ENCODE peak calls at places on chromosome 12, in four cellular contexts. One of them, this sample, is unnamed.

GRCh38 chr12:124548854-124549378 is 18.5 kb downstream of the NCOR2 start:
- DNase-seq in HuH-7.5: no peak
- DNase-seq in NCI-H1092: no peak
- DNase-seq in CD8-positive, alpha-beta T cell: no peak
- DNase-seq in this sample: peak; percentile 48

GRCh38 chr12:127290251-127290650 is 976.7 kb upstream of the TMEM132C start:
- DNase-seq in HuH-7.5: no peak
- DNase-seq in NCI-H1092: no peak
- DNase-seq in CD8-positive, alpha-beta T cell: no peak
- DNase-seq in this sample: no peak

GRCh38 chr12:107912421-107913004 is 138.0 kb downstream of the ASCL4 start:
- DNase-seq in HuH-7.5: peak; percentile 30
- DNase-seq in NCI-H1092: no peak
- DNase-seq in CD8-positive, alpha-beta T cell: peak; percentile 8
- DNase-seq in this sample: no peak

GRCh38 chr12:52440821-52441319 is 6.7 kb upstream of the KRT75 start:
- DNase-seq in HuH-7.5: no peak
- DNase-seq in NCI-H1092: no peak
- DNase-seq in CD8-positive, alpha-beta T cell: no peak
- DNase-seq in this sample: no peak

GRCh38 chr12:22408605-22409004 is 74.1 kb upstream of the ST8SIA1 start:
- DNase-seq in HuH-7.5: no peak
- DNase-seq in NCI-H1092: no peak
- DNase-seq in CD8-positive, alpha-beta T cell: no peak
- DNase-seq in this sample: no peak

GRCh38 chr12:9367828-9368227 is 159.6 kb upstream of the PZP start:
- DNase-seq in HuH-7.5: no peak
- DNase-seq in NCI-H1092: no peak
- DNase-seq in CD8-positive, alpha-beta T cell: no peak
- DNase-seq in this sample: no peak

GRCh38 chr12:48970702-48971334 is 717 bp downstream of the WNT10B start:
- DNase-seq in HuH-7.5: no peak
- DNase-seq in NCI-H1092: no peak
- DNase-seq in CD8-positive, alpha-beta T cell: no peak
- DNase-seq in this sample: no peak

GRCh38 chr12:1413930-1414329 is 180.5 kb downstream of the FBXL14 start:
- DNase-seq in HuH-7.5: no peak
- DNase-seq in NCI-H1092: no peak
- DNase-seq in CD8-positive, alpha-beta T cell: no peak
- DNase-seq in this sample: no peak

GRCh38 chr12:45268672-45269406 is 52.9 kb downstream of the ANO6 start:
- DNase-seq in HuH-7.5: no peak
- DNase-seq in NCI-H1092: peak; percentile 30
- DNase-seq in CD8-positive, alpha-beta T cell: no peak
- DNase-seq in this sample: peak; percentile 99

GRCh38 chr12:91098942-91099341 is 12.4 kb downstream of the LUM start:
- DNase-seq in HuH-7.5: no peak
- DNase-seq in NCI-H1092: no peak
- DNase-seq in CD8-positive, alpha-beta T cell: no peak
- DNase-seq in this sample: no peak

GRCh38 chr12:86727151-86727550 is 471.0 kb upstream of the MGAT4C start:
- DNase-seq in HuH-7.5: no peak
- DNase-seq in NCI-H1092: no peak
- DNase-seq in CD8-positive, alpha-beta T cell: no peak
- DNase-seq in this sample: peak; percentile 26

GRCh38 chr12:103043531-103044445 is 86.3 kb downstream of the ASCL1 start:
- DNase-seq in HuH-7.5: no peak
- DNase-seq in NCI-H1092: no peak
- DNase-seq in CD8-positive, alpha-beta T cell: no peak
- DNase-seq in this sample: no peak

GRCh38 chr12:52351196-52352059 is 15.9 kb downstream of the KRT85 start:
- DNase-seq in HuH-7.5: no peak
- DNase-seq in NCI-H1092: no peak
- DNase-seq in CD8-positive, alpha-beta T cell: peak; percentile 57
- DNase-seq in this sample: no peak

GRCh38 chr12:130562711-130563110 is 153.4 kb downstream of the RIMBP2 start:
- DNase-seq in HuH-7.5: no peak
- DNase-seq in NCI-H1092: no peak
- DNase-seq in CD8-positive, alpha-beta T cell: no peak
- DNase-seq in this sample: no peak

GRCh38 chr12:45695035-45695434 is 34.5 kb upstream of the ARID2 start:
- DNase-seq in HuH-7.5: no peak
- DNase-seq in NCI-H1092: no peak
- DNase-seq in CD8-positive, alpha-beta T cell: no peak
- DNase-seq in this sample: no peak

GRCh38 chr12:69396041-69396440 is 36.5 kb downstream of the YEATS4 start:
- DNase-seq in HuH-7.5: no peak
- DNase-seq in NCI-H1092: no peak
- DNase-seq in CD8-positive, alpha-beta T cell: no peak
- DNase-seq in this sample: no peak

GRCh38 chr12:21992823-21993222 is 51.6 kb upstream of the ABCC9 start:
- DNase-seq in HuH-7.5: no peak
- DNase-seq in NCI-H1092: no peak
- DNase-seq in CD8-positive, alpha-beta T cell: no peak
- DNase-seq in this sample: peak; percentile 63

GRCh38 chr12:848519-849191 is 96.3 kb downstream of the WNK1 start:
- DNase-seq in HuH-7.5: no peak
- DNase-seq in NCI-H1092: no peak
- DNase-seq in CD8-positive, alpha-beta T cell: no peak
- DNase-seq in this sample: no peak

GRCh38 chr12:89525002-89525823 is 617 bp upstream of the GALNT4 start:
- DNase-seq in HuH-7.5: peak; percentile 31
- DNase-seq in NCI-H1092: no peak
- DNase-seq in CD8-positive, alpha-beta T cell: no peak
- DNase-seq in this sample: no peak

GRCh38 chr12:8603858-8604257 is 8.8 kb downstream of the AICDA start:
- DNase-seq in HuH-7.5: no peak
- DNase-seq in NCI-H1092: no peak
- DNase-seq in CD8-positive, alpha-beta T cell: no peak
- DNase-seq in this sample: no peak

GRCh38 chr12:103053089-103053488 is 95.6 kb downstream of the ASCL1 start:
- DNase-seq in HuH-7.5: no peak
- DNase-seq in NCI-H1092: no peak
- DNase-seq in CD8-positive, alpha-beta T cell: no peak
- DNase-seq in this sample: no peak

GRCh38 chr12:115666168-115666567 is 611.3 kb downstream of the MED13L start:
- DNase-seq in HuH-7.5: no peak
- DNase-seq in NCI-H1092: no peak
- DNase-seq in CD8-positive, alpha-beta T cell: no peak
- DNase-seq in this sample: no peak

This sample was measured in pulmonary artery endothelial cell.